ENCODE peak calls at places on chromosome 9, in four cellular contexts. One of them, this sample, is unnamed.

GRCh38 chr9:27279611-27280010 is 17.3 kb downstream of the EQTN start:
- DNase-seq in Right ventricle myocardium superior: no peak
- DNase-seq in stimulated activated CD4-positive, alpha-beta T cell treated with anti-CD3 and anti-CD28 coated beads, Interleukin-2, amount 100 ng/mL, for 48 hours: no peak
- DNase-seq in activated gamma-delta T cell treated with Interleukin-2 at 50 U/mL for 16 hours: no peak
- DNase-seq in this sample: no peak

GRCh38 chr9:137297060-137297664 is 4.9 kb downstream of the NRARP start:
- DNase-seq in Right ventricle myocardium superior: no peak
- DNase-seq in activated gamma-delta T cell treated with Interleukin-2 at 50 U/mL for 16 hours: no peak
- DNase-seq in stimulated activated CD4-positive, alpha-beta T cell treated with anti-CD3 and anti-CD28 coated beads, Interleukin-2, amount 100 ng/mL, for 48 hours: no peak
- DNase-seq in this sample: no peak

GRCh38 chr9:33320568-33321261 is 30.4 kb downstream of the NFX1 start:
- DNase-seq in stimulated activated CD4-positive, alpha-beta T cell treated with anti-CD3 and anti-CD28 coated beads, Interleukin-2, amount 100 ng/mL, for 48 hours: no peak
- DNase-seq in activated gamma-delta T cell treated with Interleukin-2 at 50 U/mL for 16 hours: no peak
- DNase-seq in Right ventricle myocardium superior: no peak
- DNase-seq in this sample: no peak

GRCh38 chr9:111992523-111992922 is 95.9 kb downstream of the UGCG start:
- DNase-seq in Right ventricle myocardium superior: no peak
- DNase-seq in activated gamma-delta T cell treated with Interleukin-2 at 50 U/mL for 16 hours: no peak
- DNase-seq in stimulated activated CD4-positive, alpha-beta T cell treated with anti-CD3 and anti-CD28 coated beads, Interleukin-2, amount 100 ng/mL, for 48 hours: no peak
- DNase-seq in this sample: no peak

GRCh38 chr9:94014845-94015244 is 59.7 kb upstream of the BARX1 start:
- DNase-seq in activated gamma-delta T cell treated with Interleukin-2 at 50 U/mL for 16 hours: no peak
- DNase-seq in Right ventricle myocardium superior: no peak
- DNase-seq in stimulated activated CD4-positive, alpha-beta T cell treated with anti-CD3 and anti-CD28 coated beads, Interleukin-2, amount 100 ng/mL, for 48 hours: no peak
- DNase-seq in this sample: no peak

GRCh38 chr9:105098370-105098769 is 146.1 kb upstream of the SLC44A1 start:
- DNase-seq in stimulated activated CD4-positive, alpha-beta T cell treated with anti-CD3 and anti-CD28 coated beads, Interleukin-2, amount 100 ng/mL, for 48 hours: no peak
- DNase-seq in activated gamma-delta T cell treated with Interleukin-2 at 50 U/mL for 16 hours: no peak
- DNase-seq in Right ventricle myocardium superior: no peak
- DNase-seq in this sample: no peak

GRCh38 chr9:16687678-16688369 is 182.6 kb downstream of the BNC2 start:
- DNase-seq in activated gamma-delta T cell treated with Interleukin-2 at 50 U/mL for 16 hours: no peak
- DNase-seq in Right ventricle myocardium superior: no peak
- DNase-seq in stimulated activated CD4-positive, alpha-beta T cell treated with anti-CD3 and anti-CD28 coated beads, Interleukin-2, amount 100 ng/mL, for 48 hours: no peak
- DNase-seq in this sample: no peak

GRCh38 chr9:101514056-101514455 is 19.6 kb upstream of the RNF20 start:
- DNase-seq in Right ventricle myocardium superior: no peak
- DNase-seq in stimulated activated CD4-positive, alpha-beta T cell treated with anti-CD3 and anti-CD28 coated beads, Interleukin-2, amount 100 ng/mL, for 48 hours: no peak
- DNase-seq in activated gamma-delta T cell treated with Interleukin-2 at 50 U/mL for 16 hours: no peak
- DNase-seq in this sample: no peak

GRCh38 chr9:123832858-123833257 is 97.1 kb downstream of the DENND1A start:
- DNase-seq in activated gamma-delta T cell treated with Interleukin-2 at 50 U/mL for 16 hours: no peak
- DNase-seq in Right ventricle myocardium superior: peak; percentile 51
- DNase-seq in stimulated activated CD4-positive, alpha-beta T cell treated with anti-CD3 and anti-CD28 coated beads, Interleukin-2, amount 100 ng/mL, for 48 hours: no peak
- DNase-seq in this sample: no peak

GRCh38 chr9:23638011-23638410 is 188.0 kb downstream of the ELAVL2 start:
- DNase-seq in Right ventricle myocardium superior: no peak
- DNase-seq in activated gamma-delta T cell treated with Interleukin-2 at 50 U/mL for 16 hours: no peak
- DNase-seq in stimulated activated CD4-positive, alpha-beta T cell treated with anti-CD3 and anti-CD28 coated beads, Interleukin-2, amount 100 ng/mL, for 48 hours: no peak
- DNase-seq in this sample: no peak